ENCODE peak calls at places on chromosomes 12 and 14, in nine cellular contexts. One of them, this sample, is unnamed.

GRCh38 chr12:87652026-87652425 is 377.2 kb downstream of the C12orf50 start:
- DNase-seq in HCT116: no peak
- DNase-seq in spleen: no peak
- DNase-seq in GM23338: no peak
- DNase-seq in sigmoid colon: no peak
- DNase-seq in suprapubic skin: no peak
- DNase-seq in HL-60: no peak
- DNase-seq in breast epithelium: no peak
- DNase-seq in GM12878: no peak
- DNase-seq in this sample: no peak

GRCh38 chr14:58501214-58501816 is 73.8 kb downstream of the KIAA0586 start:
- DNase-seq in HCT116: peak; percentile 54
- DNase-seq in spleen: no peak
- DNase-seq in GM23338: peak; percentile 81
- DNase-seq in sigmoid colon: no peak
- DNase-seq in suprapubic skin: no peak
- DNase-seq in HL-60: peak; percentile 35
- DNase-seq in breast epithelium: no peak
- DNase-seq in GM12878: peak; percentile 30
- DNase-seq in this sample: no peak

GRCh38 chr12:32217354-32218310 is 111.0 kb downstream of the BICD1 start:
- DNase-seq in HCT116: no peak
- DNase-seq in spleen: no peak
- DNase-seq in GM23338: no peak
- DNase-seq in sigmoid colon: no peak
- DNase-seq in suprapubic skin: no peak
- DNase-seq in HL-60: peak; percentile 61
- DNase-seq in breast epithelium: no peak
- DNase-seq in GM12878: no peak
- DNase-seq in this sample: no peak

GRCh38 chr14:89621009-89621421 is 204.0 kb upstream of the FOXN3 start:
- DNase-seq in HCT116: no peak
- DNase-seq in spleen: no peak
- DNase-seq in GM23338: no peak
- DNase-seq in sigmoid colon: no peak
- DNase-seq in suprapubic skin: no peak
- DNase-seq in HL-60: no peak
- DNase-seq in breast epithelium: no peak
- DNase-seq in GM12878: no peak
- DNase-seq in this sample: no peak

GRCh38 chr12:12081836-12082497 is 11.2 kb downstream of the BCL2L14 start:
- DNase-seq in HCT116: peak; percentile 29
- DNase-seq in spleen: no peak
- DNase-seq in GM23338: peak; percentile 67
- DNase-seq in sigmoid colon: no peak
- DNase-seq in suprapubic skin: no peak
- DNase-seq in HL-60: no peak
- DNase-seq in breast epithelium: no peak
- DNase-seq in GM12878: peak; percentile 39
- DNase-seq in this sample: no peak

GRCh38 chr14:104885973-104886689 is 21.1 kb downstream of the CEP170B start:
- DNase-seq in HCT116: no peak
- DNase-seq in spleen: peak; percentile 72
- DNase-seq in GM23338: no peak
- DNase-seq in sigmoid colon: no peak
- DNase-seq in suprapubic skin: peak; percentile 65
- DNase-seq in HL-60: no peak
- DNase-seq in breast epithelium: no peak
- DNase-seq in GM12878: no peak
- DNase-seq in this sample: no peak

GRCh38 chr14:85439696-85440328 is 90.1 kb upstream of the FLRT2 start:
- DNase-seq in HCT116: no peak
- DNase-seq in spleen: no peak
- DNase-seq in GM23338: no peak
- DNase-seq in sigmoid colon: no peak
- DNase-seq in suprapubic skin: no peak
- DNase-seq in HL-60: no peak
- DNase-seq in breast epithelium: peak; percentile 49
- DNase-seq in GM12878: no peak
- DNase-seq in this sample: no peak

GRCh38 chr12:85575115-85576096 is 260.8 kb downstream of the RASSF9 start:
- DNase-seq in HCT116: peak; percentile 54
- DNase-seq in spleen: no peak
- DNase-seq in GM23338: peak; percentile 71
- DNase-seq in sigmoid colon: no peak
- DNase-seq in suprapubic skin: no peak
- DNase-seq in HL-60: peak; percentile 29
- DNase-seq in breast epithelium: no peak
- DNase-seq in GM12878: peak; percentile 13
- DNase-seq in this sample: peak; percentile 53

GRCh38 chr12:125015680-125016310 is 22.4 kb downstream of the BRI3BP start:
- DNase-seq in HCT116: no peak
- DNase-seq in spleen: no peak
- DNase-seq in GM23338: no peak
- DNase-seq in sigmoid colon: no peak
- DNase-seq in suprapubic skin: no peak
- DNase-seq in HL-60: no peak
- DNase-seq in breast epithelium: no peak
- DNase-seq in GM12878: no peak
- DNase-seq in this sample: no peak

DNA sequence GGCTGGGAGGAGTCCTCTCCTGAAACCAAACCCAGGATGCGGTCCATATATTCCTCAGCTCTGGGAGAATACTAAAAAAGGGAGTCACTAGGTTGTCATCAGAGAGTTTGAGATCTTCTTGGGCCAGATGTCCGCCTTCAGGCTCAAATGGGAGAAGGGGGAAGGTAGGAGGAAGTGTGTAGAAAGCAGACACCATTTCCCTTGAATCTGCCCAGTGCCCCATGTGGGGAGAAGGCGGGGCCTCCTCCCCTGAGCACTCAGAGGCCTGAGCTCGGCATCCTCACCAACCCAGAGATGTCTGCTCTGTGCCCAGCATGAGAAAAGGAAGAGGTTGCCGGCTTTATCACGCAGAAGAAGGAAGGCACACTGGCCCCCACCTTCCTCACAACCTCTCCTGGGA is 37.3 kb downstream of the LTBP2 start:
- DNase-seq in HCT116: no peak
- DNase-seq in spleen: peak; percentile 62
- DNase-seq in GM23338: no peak
- DNase-seq in sigmoid colon: peak; percentile 60
- DNase-seq in suprapubic skin: no peak
- DNase-seq in HL-60: peak; percentile 31
- DNase-seq in breast epithelium: no peak
- DNase-seq in GM12878: no peak
- DNase-seq in this sample: no peak
- H3K27ac ChIP-seq in HCT116: no peak overlapping the region
- H3K27ac ChIP-seq in spleen: no peak overlapping the region
- H3K27ac ChIP-seq in GM23338: no peak overlapping the region
- H3K27ac ChIP-seq in sigmoid colon: no peak overlapping the region
- H3K27ac ChIP-seq in suprapubic skin: no peak overlapping the region
- H3K27ac ChIP-seq in HL-60: no peak overlapping the region
- H3K27ac ChIP-seq in breast epithelium: peak overlapping the region; percentile 93
- H3K27ac ChIP-seq in GM12878: no peak overlapping the region
- H3K27ac ChIP-seq in this sample: peak overlapping the region; percentile 84

DNA sequence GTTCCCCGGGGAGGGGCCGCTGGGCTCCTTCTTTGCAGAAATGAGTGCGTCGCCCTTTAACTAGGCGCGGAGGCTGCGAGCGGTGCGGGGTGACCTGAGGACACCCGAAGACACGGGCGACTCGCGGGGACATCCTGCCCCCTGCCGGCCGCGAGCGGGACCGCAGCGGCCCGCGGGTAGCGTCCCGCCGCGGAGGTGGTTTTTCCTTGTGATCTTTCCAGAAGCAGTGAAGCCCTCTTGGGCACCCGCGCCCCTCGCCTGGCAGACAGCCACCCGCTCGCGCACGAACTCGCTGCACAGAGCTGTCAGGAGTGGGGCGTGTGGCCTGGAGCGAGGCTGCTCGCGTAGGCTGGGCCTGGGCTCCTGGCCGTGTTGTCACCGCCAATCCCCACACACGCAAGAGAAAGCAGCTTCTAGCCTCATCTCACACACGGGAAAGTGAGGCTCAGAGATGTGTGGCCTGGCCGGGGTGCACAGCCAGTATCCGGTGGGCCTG is 67.2 kb downstream of the DIO3 start:
- DNase-seq in HCT116: peak; percentile 31
- DNase-seq in spleen: peak; percentile 92
- DNase-seq in GM23338: peak; percentile 79
- DNase-seq in sigmoid colon: peak; percentile 85
- DNase-seq in suprapubic skin: no peak
- DNase-seq in HL-60: peak; percentile 67
- DNase-seq in breast epithelium: peak; percentile 77
- DNase-seq in GM12878: no peak
- DNase-seq in this sample: peak; percentile 72
- H3K4me3 ChIP-seq in HCT116: no peak overlapping the region
- H3K4me3 ChIP-seq in spleen: no peak overlapping the region
- H3K4me3 ChIP-seq in GM23338: peak overlapping the region; percentile 39
- H3K4me3 ChIP-seq in sigmoid colon: peak overlapping the region; percentile 33
- H3K4me3 ChIP-seq in suprapubic skin: peak overlapping the region; percentile 28
- H3K4me3 ChIP-seq in HL-60: no peak overlapping the region
- H3K4me3 ChIP-seq in breast epithelium: no peak overlapping the region
- H3K4me3 ChIP-seq in GM12878: no peak overlapping the region
- H3K4me3 ChIP-seq in this sample: peak overlapping the region; percentile 19

GRCh38 chr12:122081108-122081696 is 2.6 kb downstream of the MLXIP start:
- DNase-seq in HCT116: no peak
- DNase-seq in spleen: no peak
- DNase-seq in GM23338: no peak
- DNase-seq in sigmoid colon: no peak
- DNase-seq in suprapubic skin: peak; percentile 53
- DNase-seq in HL-60: peak; percentile 53
- DNase-seq in breast epithelium: no peak
- DNase-seq in GM12878: no peak
- DNase-seq in this sample: no peak

GRCh38 chr12:122081697-122082221 is 3.2 kb downstream of the MLXIP start:
- DNase-seq in HCT116: no peak
- DNase-seq in spleen: peak; percentile 85
- DNase-seq in GM23338: no peak
- DNase-seq in sigmoid colon: peak; percentile 88
- DNase-seq in suprapubic skin: peak; percentile 60
- DNase-seq in HL-60: peak; percentile 92
- DNase-seq in breast epithelium: no peak
- DNase-seq in GM12878: peak; percentile 58
- DNase-seq in this sample: no peak

GRCh38 chr12:122079532-122080081 is 1.1 kb downstream of the MLXIP start:
- DNase-seq in HCT116: no peak
- DNase-seq in spleen: no peak
- DNase-seq in GM23338: no peak
- DNase-seq in sigmoid colon: peak; percentile 73
- DNase-seq in suprapubic skin: peak; percentile 56
- DNase-seq in HL-60: peak; percentile 67
- DNase-seq in breast epithelium: no peak
- DNase-seq in GM12878: no peak
- DNase-seq in this sample: no peak

GRCh38 chr12:122079038-122079531 is 529 bp downstream of the MLXIP start:
- DNase-seq in HCT116: no peak
- DNase-seq in spleen: peak; percentile 89
- DNase-seq in GM23338: peak; percentile 62
- DNase-seq in sigmoid colon: peak; percentile 79
- DNase-seq in suprapubic skin: peak; percentile 75
- DNase-seq in HL-60: peak; percentile 58
- DNase-seq in breast epithelium: no peak
- DNase-seq in GM12878: no peak
- DNase-seq in this sample: peak; percentile 44

GRCh38 chr12:122080149-122081107 is 1.9 kb downstream of the MLXIP start:
- DNase-seq in HCT116: no peak
- DNase-seq in spleen: peak; percentile 81
- DNase-seq in GM23338: peak; percentile 63
- DNase-seq in sigmoid colon: peak; percentile 93
- DNase-seq in suprapubic skin: peak; percentile 89
- DNase-seq in HL-60: peak; percentile 94
- DNase-seq in breast epithelium: no peak
- DNase-seq in GM12878: no peak
- DNase-seq in this sample: peak; percentile 54
- TF ChIP-seq POLR2AphosphoS5 in HCT116: no peak
- TF ChIP-seq POLR2AphosphoS5 in spleen: no peak
- TF ChIP-seq POLR2AphosphoS5 in GM23338: no peak
- TF ChIP-seq POLR2AphosphoS5 in sigmoid colon: peak; percentile 89
- TF ChIP-seq POLR2AphosphoS5 in suprapubic skin: no peak
- TF ChIP-seq POLR2AphosphoS5 in HL-60: peak; percentile 42
- TF ChIP-seq POLR2AphosphoS5 in breast epithelium: no peak
- TF ChIP-seq POLR2AphosphoS5 in GM12878: no peak
- TF ChIP-seq POLR2AphosphoS5 in this sample: peak; percentile 32

GRCh38 chr14:91416744-91417133 is 881 bp downstream of the CCDC88C start:
- DNase-seq in HCT116: no peak
- DNase-seq in spleen: peak; percentile 90
- DNase-seq in GM23338: peak; percentile 51
- DNase-seq in sigmoid colon: no peak
- DNase-seq in suprapubic skin: no peak
- DNase-seq in HL-60: no peak
- DNase-seq in breast epithelium: no peak
- DNase-seq in GM12878: no peak
- DNase-seq in this sample: peak; percentile 47
- H3K27ac ChIP-seq in HCT116: no peak overlapping the region
- H3K27ac ChIP-seq in spleen: peak overlapping the region; percentile 92
- H3K27ac ChIP-seq in GM23338: no peak overlapping the region
- H3K27ac ChIP-seq in sigmoid colon: no peak overlapping the region
- H3K27ac ChIP-seq in suprapubic skin: peak overlapping the region; percentile 19
- H3K27ac ChIP-seq in HL-60: peak overlapping the region; percentile 75
- H3K27ac ChIP-seq in breast epithelium: no peak overlapping the region
- H3K27ac ChIP-seq in GM12878: peak overlapping the region; percentile 100
- H3K27ac ChIP-seq in this sample: peak overlapping the region; percentile 87

GRCh38 chr12:55715169-55715764 is 579 bp upstream of the BLOC1S1 start:
- DNase-seq in HCT116: no peak
- DNase-seq in spleen: no peak
- DNase-seq in GM23338: peak; percentile 21
- DNase-seq in sigmoid colon: peak; percentile 75
- DNase-seq in suprapubic skin: no peak
- DNase-seq in HL-60: no peak
- DNase-seq in breast epithelium: no peak
- DNase-seq in GM12878: no peak
- DNase-seq in this sample: no peak
- H3K4me3 ChIP-seq in HCT116: peak overlapping the region; percentile 94
- H3K4me3 ChIP-seq in spleen: peak overlapping the region; percentile 85
- H3K4me3 ChIP-seq in GM23338: peak overlapping the region; percentile 94
- H3K4me3 ChIP-seq in sigmoid colon: peak overlapping the region; percentile 60
- H3K4me3 ChIP-seq in suprapubic skin: peak overlapping the region; percentile 80
- H3K4me3 ChIP-seq in HL-60: peak overlapping the region; percentile 82
- H3K4me3 ChIP-seq in breast epithelium: peak overlapping the region; percentile 76
- H3K4me3 ChIP-seq in GM12878: peak overlapping the region; percentile 81
- H3K4me3 ChIP-seq in this sample: peak overlapping the region; percentile 56

GRCh38 chr12:123457980-123458779 is at the start of gene SNRNP35:
- DNase-seq in HCT116: peak; percentile 68
- DNase-seq in spleen: peak; percentile 93
- DNase-seq in GM23338: peak; percentile 85
- DNase-seq in sigmoid colon: peak; percentile 89
- DNase-seq in suprapubic skin: peak; percentile 86
- DNase-seq in HL-60: peak; percentile 89
- DNase-seq in breast epithelium: peak; percentile 55
- DNase-seq in GM12878: peak; percentile 69
- DNase-seq in this sample: peak; percentile 74
- TF ChIP-seq POLR2AphosphoS5 in HCT116: peak; percentile 69
- TF ChIP-seq POLR2AphosphoS5 in spleen: peak; percentile 85
- TF ChIP-seq POLR2AphosphoS5 in GM23338: peak; percentile 71
- TF ChIP-seq POLR2AphosphoS5 in sigmoid colon: peak; percentile 16
- TF ChIP-seq POLR2AphosphoS5 in suprapubic skin: no peak
- TF ChIP-seq POLR2AphosphoS5 in HL-60: peak; percentile 83
- TF ChIP-seq POLR2AphosphoS5 in breast epithelium: peak; percentile 79
- TF ChIP-seq POLR2AphosphoS5 in GM12878: peak; percentile 81
- TF ChIP-seq POLR2AphosphoS5 in this sample: peak; percentile 65